ENCODE peak calls at places on chromosomes 2 and 18, in seven cellular contexts. W is NCI-H1092 treated with DMSO at 0.1 percent for 48 hours, G is NCI-H2081, K is OCI-LY7, Z is astrocyte of the spinal cord, H is HFFc6, L is posterior cingulate gyrus. S is an unnamed sample.

GRCh38 chr2:182616471-182617393 is 99.3 kb upstream of the DNAJC10 start:
- DNase-seq in W (no peak), G (no peak), K (no peak), Z (peak; percentile 60), H (peak; percentile 89), L (no peak), S (no peak)

GRCh38 chr18:36406805-36407204 is 109.3 kb downstream of the FHOD3 start:
- DNase-seq in W (peak; percentile 40), G (peak; percentile 18), K (no peak), Z (no peak), H (no peak), L (no peak), S (no peak)

GRCh38 chr2:97849881-97850540 is 136.6 kb downstream of the ZAP70 start:
- DNase-seq in W (no peak), G (no peak), K (no peak), Z (peak; percentile 71), H (no peak), L (no peak), S (no peak)

GRCh38 chr18:73859998-73860397 is 287.6 kb downstream of the FBXO15 start:
- DNase-seq in W (no peak), G (no peak), K (no peak), Z (no peak), H (no peak), L (no peak), S (no peak)

GRCh38 chr2:45466045-45466444 is 145.0 kb downstream of the SRBD1 start:
- DNase-seq in W (peak; percentile 32), G (no peak), K (no peak), Z (no peak), H (no peak), L (no peak), S (no peak)

GRCh38 chr2:101961287-101962242 is 30.2 kb upstream of the IL1R2 start:
- DNase-seq in W (no peak), G (no peak), K (no peak), Z (peak; percentile 91), H (peak; percentile 61), L (peak; percentile 39), S (no peak)

GRCh38 chr2:216695401-216695821 is at the start of gene IGFBP5:
- DNase-seq in W (peak; percentile 87), G (peak; percentile 87), K (no peak), Z (peak; percentile 89), H (peak; percentile 40), L (peak; percentile 74), S (no peak)

GRCh38 chr18:31819106-31819924 is 58.6 kb upstream of the SLC25A52 start:
- DNase-seq in W (peak; percentile 62), G (peak; percentile 54), K (peak; percentile 50), Z (peak; percentile 53), H (peak; percentile 52), L (no peak), S (no peak)

GRCh38 chr2:166375205-166375735 is 474 bp downstream of the SCN9A start:
- DNase-seq in W (peak; percentile 62), G (peak; percentile 49), K (no peak), Z (peak; percentile 30), H (peak; percentile 30), L (no peak), S (no peak)

GRCh38 chr2:95728878-95729511 is 137.2 kb downstream of the TRIM43 start:
- DNase-seq in W (peak; percentile 68), G (peak; percentile 87), K (peak; percentile 44), Z (peak; percentile 89), H (peak; percentile 82), L (peak; percentile 77), S (peak; percentile 52)

GRCh38 chr2:199019898-199020507 is 437.7 kb downstream of the SATB2 start:
- DNase-seq in W (peak; percentile 58), G (peak; percentile 23), K (peak; percentile 85), Z (peak; percentile 64), H (peak; percentile 20), L (no peak), S (peak; percentile 17)

GRCh38 chr2:223797811-223798721 is 39.3 kb downstream of the AP1S3 start:
- DNase-seq in W (peak; percentile 7), G (peak; percentile 39), K (peak; percentile 83), Z (peak; percentile 71), H (peak; percentile 38), L (no peak), S (no peak)

GRCh38 chr2:12702661-12703121 is 14.0 kb upstream of the TRIB2 start:
- DNase-seq in W (no peak), G (peak; percentile 38), K (no peak), Z (peak; percentile 93), H (peak; percentile 79), L (peak; percentile 29), S (no peak)